ENCODE peak calls at places on chromosomes 5 and 9, in seven cellular contexts. One of them, this sample, is unnamed. For H3K9me3, the result is how much of the 10 kb centered on the place peaks cover.

GRCh38 chr9:9216934-9217333 is 1395.9 kb downstream of the PTPRD start:
- DNase-seq in cardiac muscle cell: no peak
- DNase-seq in right cardiac atrium: no peak
- DNase-seq in stomach: no peak
- DNase-seq in WERI-Rb-1: no peak
- DNase-seq in pancreas: no peak
- DNase-seq in right lobe of liver: no peak
- DNase-seq in this sample: no peak

GRCh38 chr5:117454716-117455212 is 880.1 kb upstream of the SEMA6A start:
- DNase-seq in cardiac muscle cell: peak
- DNase-seq in right cardiac atrium: peak
- DNase-seq in stomach: peak
- DNase-seq in WERI-Rb-1: peak
- DNase-seq in pancreas: peak
- DNase-seq in right lobe of liver: peak
- DNase-seq in this sample: peak

GRCh38 chr5:95673076-95673475 is 9.7 kb downstream of the SPATA9 start:
- DNase-seq in cardiac muscle cell: no peak
- DNase-seq in right cardiac atrium: no peak
- DNase-seq in stomach: no peak
- DNase-seq in WERI-Rb-1: no peak
- DNase-seq in pancreas: no peak
- DNase-seq in right lobe of liver: no peak
- DNase-seq in this sample: no peak

GRCh38 chr5:133460172-133460758 is 152.1 kb downstream of the FSTL4 start:
- DNase-seq in cardiac muscle cell: peak
- DNase-seq in right cardiac atrium: peak
- DNase-seq in stomach: no peak
- DNase-seq in WERI-Rb-1: peak
- DNase-seq in pancreas: no peak
- DNase-seq in right lobe of liver: no peak
- DNase-seq in this sample: peak

GRCh38 chr5:50687548-50687947 is 21.1 kb downstream of the PARP8 start:
- DNase-seq in cardiac muscle cell: no peak
- DNase-seq in right cardiac atrium: no peak
- DNase-seq in stomach: no peak
- DNase-seq in WERI-Rb-1: no peak
- DNase-seq in pancreas: no peak
- DNase-seq in right lobe of liver: no peak
- DNase-seq in this sample: no peak

GRCh38 chr9:93960971-93961841 is 6.1 kb upstream of the BARX1 start:
- DNase-seq in cardiac muscle cell: no peak
- DNase-seq in right cardiac atrium: no peak
- DNase-seq in stomach: no peak
- DNase-seq in WERI-Rb-1: no peak
- DNase-seq in pancreas: no peak
- DNase-seq in right lobe of liver: no peak
- DNase-seq in this sample: no peak

GRCh38 chr9:89939893-89940292 is 335.1 kb downstream of the GADD45G start:
- DNase-seq in cardiac muscle cell: no peak
- DNase-seq in right cardiac atrium: no peak
- DNase-seq in stomach: no peak
- DNase-seq in WERI-Rb-1: no peak
- DNase-seq in pancreas: peak
- DNase-seq in right lobe of liver: no peak
- DNase-seq in this sample: no peak

GRCh38 chr9:94586814-94587213 is 6.8 kb downstream of the FBP2 start:
- DNase-seq in cardiac muscle cell: no peak
- DNase-seq in right cardiac atrium: no peak
- DNase-seq in stomach: no peak
- DNase-seq in WERI-Rb-1: no peak
- DNase-seq in pancreas: no peak
- DNase-seq in right lobe of liver: no peak
- DNase-seq in this sample: no peak

GRCh38 chr9:127505396-127506116 is 54.2 kb downstream of the LRSAM1 start:
- DNase-seq in cardiac muscle cell: peak
- DNase-seq in right cardiac atrium: peak
- DNase-seq in stomach: no peak
- DNase-seq in WERI-Rb-1: peak
- DNase-seq in pancreas: no peak
- DNase-seq in right lobe of liver: peak
- DNase-seq in this sample: peak

GRCh38 chr9:133108794-133109641 is 12.0 kb downstream of the RALGDS start:
- DNase-seq in cardiac muscle cell: no peak
- DNase-seq in right cardiac atrium: peak
- DNase-seq in stomach: no peak
- DNase-seq in WERI-Rb-1: no peak
- DNase-seq in pancreas: peak
- DNase-seq in right lobe of liver: peak
- DNase-seq in this sample: no peak

GRCh38 chr5:176429972-176430371 is 13.6 kb upstream of the CLTB start:
- DNase-seq in cardiac muscle cell: no peak
- DNase-seq in right cardiac atrium: no peak
- DNase-seq in stomach: no peak
- DNase-seq in WERI-Rb-1: no peak
- DNase-seq in pancreas: no peak
- DNase-seq in right lobe of liver: no peak
- DNase-seq in this sample: no peak

GRCh38 chr5:132840896-132841818 is 10.7 kb upstream of the SHROOM1 start:
- DNase-seq in cardiac muscle cell: no peak
- DNase-seq in right cardiac atrium: no peak
- DNase-seq in stomach: no peak
- DNase-seq in WERI-Rb-1: no peak
- DNase-seq in pancreas: no peak
- DNase-seq in right lobe of liver: no peak
- DNase-seq in this sample: no peak

GRCh38 chr5:168601972-168602371 is 22.8 kb upstream of the PANK3 start:
- DNase-seq in cardiac muscle cell: no peak
- DNase-seq in right cardiac atrium: no peak
- DNase-seq in stomach: no peak
- DNase-seq in WERI-Rb-1: no peak
- DNase-seq in pancreas: no peak
- DNase-seq in right lobe of liver: no peak
- DNase-seq in this sample: no peak

GRCh38 chr9:6461619-6462018 is 48.6 kb downstream of the UHRF2 start:
- DNase-seq in cardiac muscle cell: no peak
- DNase-seq in right cardiac atrium: no peak
- DNase-seq in stomach: no peak
- DNase-seq in WERI-Rb-1: no peak
- DNase-seq in pancreas: no peak
- DNase-seq in right lobe of liver: no peak
- DNase-seq in this sample: no peak

GRCh38 chr5:117748336-117748735 is 1173.7 kb upstream of the SEMA6A start:
- DNase-seq in cardiac muscle cell: no peak
- DNase-seq in right cardiac atrium: no peak
- DNase-seq in stomach: no peak
- DNase-seq in WERI-Rb-1: no peak
- DNase-seq in pancreas: no peak
- DNase-seq in right lobe of liver: no peak
- DNase-seq in this sample: no peak

GRCh38 chr9:91698266-91698665 is 251.8 kb downstream of the ROR2 start:
- DNase-seq in cardiac muscle cell: no peak
- DNase-seq in right cardiac atrium: no peak
- DNase-seq in stomach: no peak
- DNase-seq in WERI-Rb-1: no peak
- DNase-seq in pancreas: no peak
- DNase-seq in right lobe of liver: no peak
- DNase-seq in this sample: no peak

GRCh38 chr5:12292610-12293204 is 388.5 kb upstream of the CTNND2 start:
- DNase-seq in cardiac muscle cell: peak
- DNase-seq in right cardiac atrium: no peak
- DNase-seq in stomach: no peak
- DNase-seq in WERI-Rb-1: peak
- DNase-seq in pancreas: no peak
- DNase-seq in right lobe of liver: no peak
- DNase-seq in this sample: peak

GRCh38 chr9:127291379-127291778 is 26.8 kb downstream of the GARNL3 start:
- DNase-seq in cardiac muscle cell: no peak
- DNase-seq in right cardiac atrium: no peak
- DNase-seq in stomach: no peak
- DNase-seq in WERI-Rb-1: no peak
- DNase-seq in pancreas: no peak
- DNase-seq in right lobe of liver: no peak
- DNase-seq in this sample: no peak

GRCh38 chr9:65449423-65449822 is 164.4 kb upstream of the FOXD4L5 start:
- DNase-seq in cardiac muscle cell: no peak
- DNase-seq in right cardiac atrium: no peak
- DNase-seq in stomach: no peak
- DNase-seq in WERI-Rb-1: no peak
- DNase-seq in pancreas: no peak
- DNase-seq in right lobe of liver: no peak
- DNase-seq in this sample: no peak

GRCh38 chr5:172731286-172732073 is 39.5 kb downstream of the DUSP1 start:
- DNase-seq in cardiac muscle cell: no peak
- DNase-seq in right cardiac atrium: no peak
- DNase-seq in stomach: peak
- DNase-seq in WERI-Rb-1: no peak
- DNase-seq in pancreas: peak
- DNase-seq in right lobe of liver: peak
- DNase-seq in this sample: no peak

GRCh38 chr9:37144762-37145161 is 24.4 kb downstream of the ZCCHC7 start:
- DNase-seq in cardiac muscle cell: peak
- DNase-seq in right cardiac atrium: no peak
- DNase-seq in stomach: no peak
- DNase-seq in WERI-Rb-1: no peak
- DNase-seq in pancreas: no peak
- DNase-seq in right lobe of liver: no peak
- DNase-seq in this sample: peak

DNA sequence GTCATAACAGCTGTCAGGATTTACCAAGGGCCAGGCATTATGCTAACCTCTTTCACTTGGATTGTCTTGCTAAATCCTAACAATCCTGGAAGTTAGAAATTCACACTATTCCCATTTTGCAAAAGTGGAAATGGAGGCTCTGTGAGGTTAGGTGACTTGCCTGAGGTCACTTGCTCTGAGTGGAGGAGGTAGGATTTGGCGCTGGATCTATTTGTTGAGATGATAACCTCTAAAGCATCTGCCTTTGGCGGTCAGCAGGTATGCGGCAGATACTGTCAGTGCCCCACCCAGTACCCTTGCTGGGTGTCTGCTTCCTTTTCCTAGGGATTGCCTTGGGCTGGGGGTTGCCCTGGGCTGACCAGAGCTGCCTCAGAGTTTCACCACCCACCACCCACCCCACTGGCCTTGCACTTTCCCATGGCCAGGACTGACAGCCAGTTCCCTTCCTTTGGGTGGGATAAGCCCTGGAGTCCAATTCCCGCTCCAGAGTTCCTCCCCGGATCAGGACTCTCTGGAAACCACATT is 164.8 kb upstream of the MSX2 start:
- DNase-seq in cardiac muscle cell: no peak
- DNase-seq in right cardiac atrium: no peak
- DNase-seq in stomach: no peak
- DNase-seq in WERI-Rb-1: no peak
- DNase-seq in pancreas: no peak
- DNase-seq in right lobe of liver: no peak
- DNase-seq in this sample: no peak
- H3K27ac ChIP-seq in cardiac muscle cell: no peak
- H3K27ac ChIP-seq in right cardiac atrium: no peak
- H3K27ac ChIP-seq in stomach: no peak
- H3K27ac ChIP-seq in WERI-Rb-1: no peak
- H3K27ac ChIP-seq in pancreas: no peak
- H3K27ac ChIP-seq in right lobe of liver: no peak
- H3K27ac ChIP-seq in this sample: no peak

DNA sequence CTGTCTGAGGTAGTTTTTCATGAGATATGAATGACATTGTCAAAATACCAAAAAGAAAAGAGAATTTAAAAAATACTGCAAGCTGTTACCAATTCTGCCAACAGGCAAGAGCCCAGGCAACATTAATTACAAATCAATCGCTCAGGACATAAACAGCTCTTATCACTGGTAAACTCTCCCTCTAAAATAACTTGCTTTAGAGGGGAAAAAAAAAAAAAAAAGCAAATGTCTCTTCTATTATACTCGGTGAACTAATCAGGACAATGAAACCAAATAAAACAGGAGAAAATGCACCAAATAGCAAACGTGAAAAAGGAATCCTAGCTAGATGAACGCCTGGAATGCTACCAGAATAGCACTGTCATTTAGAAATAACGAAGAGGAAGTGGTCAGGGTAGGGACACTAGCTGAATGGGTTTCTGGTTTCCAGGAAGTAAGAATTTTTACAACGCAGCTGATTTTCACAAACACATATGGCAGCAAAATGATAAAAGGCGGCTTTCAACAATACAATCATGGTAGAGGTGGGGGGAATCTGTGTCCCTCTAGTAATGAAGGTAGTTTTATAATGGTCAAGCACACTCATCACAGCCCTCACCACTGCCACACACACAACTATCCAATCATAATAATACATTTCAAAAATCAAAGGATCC is 94.9 kb downstream of the DENND1A start:
- DNase-seq in cardiac muscle cell: peak
- DNase-seq in right cardiac atrium: no peak
- DNase-seq in stomach: no peak
- DNase-seq in WERI-Rb-1: no peak
- DNase-seq in pancreas: no peak
- DNase-seq in right lobe of liver: no peak
- DNase-seq in this sample: no peak
- H3K4me3 ChIP-seq in cardiac muscle cell: no peak
- H3K4me3 ChIP-seq in right cardiac atrium: peak
- H3K4me3 ChIP-seq in stomach: no peak
- H3K4me3 ChIP-seq in WERI-Rb-1: no peak
- H3K4me3 ChIP-seq in pancreas: no peak
- H3K4me3 ChIP-seq in right lobe of liver: no peak
- H3K4me3 ChIP-seq in this sample: peak

DNA sequence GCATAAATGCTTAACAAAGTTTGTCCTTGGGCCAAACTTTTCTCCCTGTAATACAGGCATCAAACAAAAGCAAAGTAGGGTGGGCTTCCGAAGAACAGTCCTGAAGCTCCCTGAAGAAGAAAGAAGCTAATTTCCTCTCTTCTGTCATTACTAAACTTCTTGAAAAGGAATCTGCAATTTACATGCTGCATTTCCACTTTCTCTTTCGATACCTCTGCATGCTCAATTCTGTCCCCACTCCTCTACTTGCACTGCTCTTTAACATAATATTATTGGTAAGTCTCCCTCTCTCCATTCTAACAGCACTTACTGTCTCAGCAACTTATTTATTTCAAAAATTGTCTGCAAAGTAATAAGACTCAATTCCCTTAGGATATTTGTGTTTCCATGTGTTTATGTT is 3.9 kb upstream of the PLPP1 start:
- DNase-seq in cardiac muscle cell: no peak
- DNase-seq in right cardiac atrium: no peak
- DNase-seq in stomach: no peak
- DNase-seq in WERI-Rb-1: no peak
- DNase-seq in pancreas: no peak
- DNase-seq in right lobe of liver: no peak
- DNase-seq in this sample: no peak
- H3K9me3 ChIP-seq in cardiac muscle cell: under half
- H3K9me3 ChIP-seq in right cardiac atrium: under half
- H3K9me3 ChIP-seq in stomach: under half
- H3K9me3 ChIP-seq in WERI-Rb-1: under half
- H3K9me3 ChIP-seq in pancreas: under half
- H3K9me3 ChIP-seq in right lobe of liver: under half
- H3K9me3 ChIP-seq in this sample: under half

DNA sequence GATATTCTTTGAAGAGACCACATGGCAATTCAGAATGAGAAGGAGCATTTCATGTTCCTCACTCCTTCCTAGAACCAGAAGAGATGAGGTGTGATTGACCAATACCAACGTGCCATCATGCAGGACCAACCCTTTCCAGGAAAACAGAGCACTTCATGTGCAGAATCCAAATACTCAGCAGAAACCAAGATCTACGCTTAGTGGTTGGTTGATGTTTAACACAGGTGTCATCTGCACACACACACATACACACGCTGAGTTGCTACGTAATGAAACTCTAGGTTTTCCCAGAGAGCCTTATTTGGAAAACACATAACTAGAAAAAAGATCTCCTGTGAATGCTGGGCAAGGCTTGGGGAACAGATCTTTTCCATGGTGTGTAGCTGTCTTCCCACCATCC is 21.1 kb upstream of the ZNF622 start:
- DNase-seq in cardiac muscle cell: no peak
- DNase-seq in right cardiac atrium: no peak
- DNase-seq in stomach: no peak
- DNase-seq in WERI-Rb-1: no peak
- DNase-seq in pancreas: no peak
- DNase-seq in right lobe of liver: no peak
- DNase-seq in this sample: no peak
- H3K27ac ChIP-seq in cardiac muscle cell: no peak
- H3K27ac ChIP-seq in right cardiac atrium: no peak
- H3K27ac ChIP-seq in stomach: no peak
- H3K27ac ChIP-seq in WERI-Rb-1: no peak
- H3K27ac ChIP-seq in pancreas: peak
- H3K27ac ChIP-seq in right lobe of liver: peak
- H3K27ac ChIP-seq in this sample: no peak

This sample was measured in SJCRH30.